ENCODE peak calls at places on chromosomes 12 and 14, in six cellular contexts. X is heart left ventricle, N is IMR-90, R is suprapubic skin, H is uterus, D is spleen. U is an unnamed sample.

GRCh38 chr14:75224561-75224960 is 48.1 kb upstream of the TMED10 start:
- DNase-seq in X (no peak), N (peak; percentile 63), R (no peak), H (no peak), D (no peak), U (no peak)

GRCh38 chr12:94980577-94980976 is 22.9 kb downstream of the NDUFA12 start:
- DNase-seq in X (no peak), N (peak; percentile 42), R (no peak), H (no peak), D (no peak), U (no peak)

GRCh38 chr14:103123634-103124500 is 606 bp downstream of the TNFAIP2 start:
- DNase-seq in X (peak; percentile 73), N (no peak), R (peak; percentile 82), H (peak; percentile 64), D (peak; percentile 91), U (no peak)

GRCh38 chr12:7374423-7375144 is 69.4 kb downstream of the CD163L1 start:
- DNase-seq in X (peak; percentile 29), N (peak; percentile 6), R (no peak), H (no peak), D (peak; percentile 78), U (no peak)

GRCh38 chr12:62288328-62288727 is 28.1 kb downstream of the USP15 start:
- DNase-seq in X (no peak), N (no peak), R (no peak), H (no peak), D (no peak), U (no peak)

GRCh38 chr14:54804720-54805060 is 97.9 kb downstream of the GCH1 start:
- DNase-seq in X (no peak), N (no peak), R (no peak), H (no peak), D (no peak), U (peak; percentile 46)

GRCh38 chr14:54348001-54348611 is 48.7 kb upstream of the CDKN3 start:
- DNase-seq in X (no peak), N (peak; percentile 47), R (no peak), H (no peak), D (no peak), U (no peak)

GRCh38 chr14:100425454-100425814 is 102.3 kb downstream of the SLC25A47 start:
- DNase-seq in X (no peak), N (no peak), R (no peak), H (no peak), D (peak; percentile 40), U (no peak)

GRCh38 chr12:25276199-25276937 is 25.6 kb upstream of the KRAS start:
- DNase-seq in X (no peak), N (peak; percentile 98), R (no peak), H (peak; percentile 32), D (no peak), U (no peak)

GRCh38 chr14:95577875-95578274 is 43.0 kb downstream of the GLRX5 start:
- DNase-seq in X (no peak), N (no peak), R (no peak), H (no peak), D (no peak), U (no peak)

GRCh38 chr12:16955083-16955657 is 349.2 kb upstream of the LMO3 start:
- DNase-seq in X (no peak), N (no peak), R (no peak), H (no peak), D (no peak), U (no peak)

GRCh38 chr12:12874014-12874413 is 17.3 kb upstream of the GPRC5A start:
- DNase-seq in X (no peak), N (no peak), R (no peak), H (no peak), D (no peak), U (no peak)

GRCh38 chr12:81896771-81897170 is 137.6 kb upstream of the PPFIA2 start:
- DNase-seq in X (no peak), N (no peak), R (no peak), H (no peak), D (no peak), U (no peak)

GRCh38 chr14:106204063-106204462 is 677.7 kb downstream of the TMEM121 start:
- DNase-seq in X (no peak), N (no peak), R (no peak), H (no peak), D (no peak), U (no peak)

GRCh38 chr12:100936661-100937060 is 142.1 kb downstream of the ANO4 start:
- DNase-seq in X (no peak), N (no peak), R (no peak), H (no peak), D (no peak), U (no peak)

GRCh38 chr12:31585271-31585670 is 5.7 kb downstream of the DENND5B start:
- DNase-seq in X (no peak), N (peak; percentile 63), R (no peak), H (no peak), D (no peak), U (no peak)

GRCh38 chr14:69002069-69002468 is 23.0 kb upstream of the ACTN1 start:
- DNase-seq in X (peak; percentile 51), N (no peak), R (no peak), H (peak; percentile 31), D (no peak), U (no peak)

GRCh38 chr12:100574262-100575074 is 984 bp downstream of the GAS2L3 start:
- DNase-seq in X (peak; percentile 30), N (no peak), R (peak; percentile 65), H (no peak), D (no peak), U (no peak)

GRCh38 chr12:71476513-71476912 is 36.9 kb downstream of the LGR5 start:
- DNase-seq in X (peak; percentile 28), N (peak; percentile 76), R (no peak), H (no peak), D (no peak), U (no peak)

GRCh38 chr12:80161612-80162011 is 62.3 kb downstream of the OTOGL start:
- DNase-seq in X (no peak), N (no peak), R (no peak), H (no peak), D (no peak), U (no peak)

GRCh38 chr12:54331461-54331860 is 6.5 kb downstream of the COPZ1 start:
- DNase-seq in X (no peak), N (no peak), R (no peak), H (no peak), D (no peak), U (no peak)

GRCh38 chr12:26782372-26783132 is 50.4 kb downstream of the ITPR2 start:
- DNase-seq in X (no peak), N (no peak), R (no peak), H (no peak), D (no peak), U (no peak)

GRCh38 chr12:27501956-27502562 is 21.9 kb upstream of the PPFIBP1 start:
- DNase-seq in X (no peak), N (no peak), R (no peak), H (no peak), D (no peak), U (no peak)

GRCh38 chr14:43042408-43042807 is 1435.7 kb downstream of the LRFN5 start:
- DNase-seq in X (no peak), N (no peak), R (no peak), H (no peak), D (no peak), U (no peak)

GRCh38 chr12:88946377-88946997 is 366.2 kb upstream of the KITLG start:
- DNase-seq in X (peak; percentile 23), N (peak; percentile 78), R (peak; percentile 59), H (no peak), D (no peak), U (no peak)

GRCh38 chr14:102731871-102732800 is 45.1 kb upstream of the TRAF3 start:
- DNase-seq in X (no peak), N (no peak), R (no peak), H (no peak), D (no peak), U (no peak)

GRCh38 chr12:50640321-50640939 is 123.5 kb upstream of the ATF1 start:
- DNase-seq in X (no peak), N (no peak), R (no peak), H (no peak), D (no peak), U (no peak)

GRCh38 chr14:105075364-105076295 is 10.4 kb upstream of the GPR132 start:
- DNase-seq in X (peak; percentile 82), N (peak; percentile 52), R (peak; percentile 77), H (no peak), D (peak; percentile 91), U (peak; percentile 84)

GRCh38 chr12:43281563-43281962 is 270.4 kb downstream of the ADAMTS20 start:
- DNase-seq in X (no peak), N (no peak), R (no peak), H (no peak), D (no peak), U (no peak)

DNA sequence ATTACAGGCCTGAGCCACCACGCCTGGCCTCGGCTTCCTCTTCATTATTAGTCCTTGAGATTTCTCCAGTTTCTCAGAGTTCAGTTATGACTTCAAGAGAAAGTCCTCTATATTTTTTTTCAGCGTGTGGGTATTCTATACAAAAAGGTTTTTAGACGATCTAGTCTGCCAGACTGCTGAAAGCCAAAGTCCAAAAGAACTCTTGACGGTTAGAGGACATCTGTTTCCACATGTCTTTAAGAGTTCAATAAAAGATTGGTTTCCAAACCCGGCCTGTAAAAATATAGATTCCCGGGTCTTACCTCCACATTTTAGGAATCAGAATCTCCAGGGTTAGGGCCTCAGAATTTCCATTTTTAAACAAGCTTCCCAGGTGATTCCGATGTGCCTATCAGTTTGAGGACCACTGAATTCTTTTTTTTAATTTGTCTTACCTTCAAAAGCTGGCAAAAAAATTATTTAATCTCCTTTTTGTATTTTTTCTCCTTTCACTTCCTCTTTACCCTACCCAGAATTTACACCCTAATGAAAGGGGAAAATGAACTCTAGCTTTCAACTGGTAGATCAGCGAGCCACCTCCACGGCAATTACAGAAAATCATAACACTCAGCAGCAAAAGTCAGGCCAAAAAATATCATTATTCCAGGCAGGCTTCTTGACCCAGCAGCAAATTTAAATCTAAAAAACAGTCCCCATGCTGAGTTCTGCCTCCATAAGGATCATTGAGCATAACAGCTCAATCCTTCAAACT is 8.8 kb downstream of the NT5DC3 start:
- DNase-seq in X (no peak), N (no peak), R (no peak), H (no peak), D (no peak), U (no peak)
- H3K27ac ChIP-seq in X (no peak overlapping the region), N (no peak overlapping the region), R (no peak overlapping the region), H (no peak overlapping the region), D (no peak overlapping the region), U (no peak overlapping the region)

DNA sequence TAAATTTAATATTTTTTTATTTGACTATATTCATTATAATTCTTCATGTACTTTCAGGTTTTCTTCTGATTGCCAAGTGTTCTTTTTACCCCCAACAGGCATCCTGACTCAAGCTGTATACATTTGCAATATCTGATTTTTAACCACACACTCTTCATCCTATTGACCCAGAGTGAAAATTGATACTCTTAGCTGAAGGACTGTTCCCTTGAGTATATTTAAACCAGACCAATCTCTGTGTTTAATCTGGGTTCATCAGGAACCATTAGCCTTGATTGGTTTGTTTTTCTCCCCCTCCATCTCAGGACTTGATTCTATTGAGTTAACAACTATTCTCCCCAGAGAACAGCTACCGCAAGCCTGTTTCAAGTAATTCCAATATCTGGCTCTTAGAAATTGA is 222.3 kb upstream of the NOVA1 start:
- DNase-seq in X (no peak), N (no peak), R (no peak), H (no peak), D (no peak), U (no peak)
- H3K9me3 ChIP-seq in X (no peaks in the 10 kb centered on the region), N (peaks cover 2% of the 10 kb centered on the region), R (no peaks in the 10 kb centered on the region), H (no peaks in the 10 kb centered on the region), D (no peaks in the 10 kb centered on the region), U (no peaks in the 10 kb centered on the region)

GRCh38 chr14:76919811-76920571 is 93.8 kb downstream of the LRRC74A start:
- DNase-seq in X (peak; percentile 59), N (peak; percentile 88), R (no peak), H (peak; percentile 52), D (no peak), U (no peak)
- TF ChIP-seq POLR2A in X (no peak), N (peak; percentile 41), R (no peak), H (no peak), D (no peak), U (no peak)

GRCh38 chr14:64880382-64881121 is 845 bp upstream of the SPTB start:
- DNase-seq in X (peak; percentile 58), N (no peak), R (peak; percentile 60), H (peak; percentile 24), D (peak; percentile 80), U (no peak)
- H3K27ac ChIP-seq in X (peak overlapping the region; percentile 92), N (no peak overlapping the region), R (no peak overlapping the region), H (no peak overlapping the region), D (peak overlapping the region; percentile 8), U (no peak overlapping the region)

U was measured in vagina.